ENCODE peak calls at places on chromosomes 13 and 19, in six cellular contexts. Q is trophoblast cell, I is astrocyte, A is fibroblast of lung, Z is mesenchymal stem cell, L is psoas muscle. E is an unnamed sample.

GRCh38 chr13:106597759-106598395 is 29.9 kb upstream of the ARGLU1 start:
- DNase-seq in Q (no peak), I (no peak), A (no peak), Z (no peak), L (no peak), E (no peak)

GRCh38 chr13:110723598-110723997 is 10.1 kb downstream of the ING1 start:
- DNase-seq in Q (no peak), I (no peak), A (no peak), Z (no peak), L (no peak), E (no peak)

GRCh38 chr13:63285426-63285825 is 1869.8 kb upstream of the PCDH20 start:
- DNase-seq in Q (no peak), I (no peak), A (no peak), Z (no peak), L (no peak), E (no peak)

GRCh38 chr13:20461481-20461859 is 64.2 kb downstream of the CRYL1 start:
- DNase-seq in Q (peak; percentile 3), I (peak; percentile 75), A (no peak), Z (peak; percentile 62), L (no peak), E (no peak)

GRCh38 chr13:68272652-68273051 is 1042.5 kb upstream of the PCDH9 start:
- DNase-seq in Q (no peak), I (no peak), A (no peak), Z (no peak), L (no peak), E (no peak)

GRCh38 chr13:74047925-74048324 is 86.3 kb downstream of the KLF12 start:
- DNase-seq in Q (peak; percentile 4), I (peak; percentile 31), A (no peak), Z (peak; percentile 18), L (no peak), E (no peak)

GRCh38 chr19:15264061-15264932 is 32.0 kb upstream of the EPHX3 start:
- DNase-seq in Q (peak; percentile 88), I (no peak), A (peak; percentile 79), Z (peak; percentile 73), L (peak; percentile 79), E (peak; percentile 92)

GRCh38 chr19:36488816-36489138 is 584 bp downstream of the ZNF566 start:
- DNase-seq in Q (no peak), I (no peak), A (peak; percentile 18), Z (no peak), L (peak; percentile 15), E (no peak)

GRCh38 chr13:101869553-101869952 is 417.1 kb downstream of the ITGBL1 start:
- DNase-seq in Q (peak; percentile 41), I (no peak), A (no peak), Z (peak; percentile 3), L (no peak), E (no peak)

GRCh38 chr19:58097783-58098681 is at the start of gene ZSCAN18:
- DNase-seq in Q (peak; percentile 100), I (peak; percentile 88), A (peak; percentile 96), Z (peak; percentile 97), L (peak; percentile 98), E (peak; percentile 99)

GRCh38 chr19:23310729-23311211 is 60.6 kb upstream of the ZNF724 start:
- DNase-seq in Q (peak; percentile 99), I (no peak), A (no peak), Z (no peak), L (no peak), E (no peak)

GRCh38 chr13:42574435-42575311 is 721 bp downstream of the TNFSF11 start:
- DNase-seq in Q (no peak), I (no peak), A (no peak), Z (peak; percentile 14), L (no peak), E (no peak)

GRCh38 chr19:56142087-56142787 is 1.1 kb downstream of the ZNF444 start:
- DNase-seq in Q (peak; percentile 100), I (no peak), A (no peak), Z (no peak), L (no peak), E (no peak)

GRCh38 chr19:17530586-17530985 is 19.1 kb downstream of the PGLS start:
- DNase-seq in Q (no peak), I (no peak), A (no peak), Z (no peak), L (no peak), E (peak; percentile 32)

GRCh38 chr19:1027953-1028902 is 1.8 kb downstream of the CNN2 start:
- DNase-seq in Q (peak; percentile 47), I (peak; percentile 89), A (peak; percentile 96), Z (peak; percentile 95), L (peak; percentile 71), E (peak; percentile 88)

GRCh38 chr13:30466358-30466714 is 600 bp upstream of the HMGB1 start:
- DNase-seq in Q (no peak), I (peak; percentile 24), A (no peak), Z (peak; percentile 62), L (no peak), E (no peak)

GRCh38 chr13:30607908-30608307 is 9.8 kb upstream of the USPL1 start:
- DNase-seq in Q (peak; percentile 92), I (no peak), A (no peak), Z (no peak), L (no peak), E (no peak)

DNA sequence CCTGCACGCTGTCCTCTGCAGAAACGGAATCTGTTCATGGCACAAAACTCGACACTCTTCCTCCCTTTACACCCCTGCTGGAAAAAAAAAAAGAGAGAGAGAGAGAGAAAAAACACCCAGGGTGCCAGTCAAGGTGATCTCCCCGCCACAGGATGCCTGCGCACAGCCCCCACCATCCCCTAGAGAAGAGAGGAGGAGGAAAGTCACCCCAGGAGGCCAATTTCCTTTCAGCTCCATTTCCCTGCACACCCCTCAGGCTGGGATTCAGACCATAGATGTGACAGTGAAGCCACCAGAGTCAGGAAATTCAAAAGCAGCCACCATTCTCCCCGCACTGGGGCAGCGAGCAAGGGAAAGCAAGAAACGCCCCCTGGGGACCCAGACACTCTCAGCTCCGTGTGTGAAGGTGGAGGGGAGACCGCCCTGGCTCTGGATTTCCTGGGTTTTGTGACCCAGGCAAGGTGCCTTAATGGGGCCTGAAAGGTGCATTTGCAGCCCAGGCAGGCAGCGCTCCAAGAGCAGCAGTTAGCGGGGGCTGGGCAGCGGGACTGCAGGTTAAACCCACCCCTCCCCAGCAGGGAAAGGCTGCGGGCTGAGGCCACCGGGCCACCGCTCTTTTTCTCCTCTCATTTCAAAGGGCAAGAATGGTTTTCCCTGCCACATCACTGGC is 84.0 kb upstream of the TM9SF2 start:
- DNase-seq in Q (no peak), I (no peak), A (no peak), Z (no peak), L (no peak), E (no peak)
- H3K27ac ChIP-seq in Q (no peak overlapping the region), I (no peak overlapping the region), A (no peak overlapping the region), Z (no peak overlapping the region), L (no peak overlapping the region), E (no peak overlapping the region)

DNA sequence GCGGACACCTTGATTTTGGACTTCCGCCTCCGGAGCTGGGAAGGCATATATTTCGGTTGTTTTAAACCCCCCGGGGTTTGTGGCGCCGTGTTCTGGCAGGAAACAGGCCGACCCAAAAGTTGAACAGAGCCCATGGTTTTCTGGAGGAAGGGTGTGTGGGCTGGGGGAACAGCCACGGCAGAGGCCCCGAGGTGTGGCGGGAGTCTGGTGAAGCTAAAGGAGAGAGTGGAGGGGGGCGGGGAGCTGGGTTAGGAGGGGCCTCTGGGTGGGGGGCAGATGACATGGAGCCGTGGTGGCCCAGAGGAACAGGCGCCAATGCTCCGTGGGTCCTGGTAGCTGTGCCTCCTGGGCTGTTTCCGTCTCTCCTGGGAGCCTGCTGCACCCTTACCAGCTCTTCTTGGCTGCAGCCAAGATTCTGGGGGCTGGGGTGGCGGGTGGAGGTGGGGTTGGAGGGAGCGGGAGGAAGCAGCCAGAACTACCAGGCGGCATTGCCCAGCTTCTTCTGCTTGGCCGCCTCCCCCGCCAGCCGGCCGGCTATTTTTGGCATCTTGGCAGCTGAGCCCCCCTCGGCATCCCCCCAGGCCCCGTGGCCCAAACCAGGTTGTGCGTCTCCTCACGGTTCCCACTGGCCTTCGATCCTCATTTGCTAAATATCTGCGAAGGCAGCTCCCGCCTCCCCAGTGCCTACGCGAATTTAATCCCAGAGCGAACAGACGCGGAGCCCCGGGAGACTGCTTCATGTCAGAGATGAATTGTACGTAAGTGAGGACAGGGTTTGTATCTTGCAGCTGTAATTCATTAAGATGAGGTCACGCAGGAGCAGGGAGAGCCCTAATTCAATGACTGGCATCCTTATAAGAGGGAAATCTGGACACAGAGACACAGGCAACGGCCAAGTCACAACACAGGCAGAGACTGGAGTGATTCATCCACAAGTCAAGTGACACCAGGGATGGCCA is 12.7 kb upstream of the PEAK3 start:
- DNase-seq in Q (no peak), I (peak; percentile 47), A (peak; percentile 55), Z (no peak), L (no peak), E (peak; percentile 63)
- H3K4me3 ChIP-seq in Q (no peak overlapping the region), I (no peak overlapping the region), A (no peak overlapping the region), Z (no peak overlapping the region), L (peak overlapping the region; percentile 45), E (no peak overlapping the region)

DNA sequence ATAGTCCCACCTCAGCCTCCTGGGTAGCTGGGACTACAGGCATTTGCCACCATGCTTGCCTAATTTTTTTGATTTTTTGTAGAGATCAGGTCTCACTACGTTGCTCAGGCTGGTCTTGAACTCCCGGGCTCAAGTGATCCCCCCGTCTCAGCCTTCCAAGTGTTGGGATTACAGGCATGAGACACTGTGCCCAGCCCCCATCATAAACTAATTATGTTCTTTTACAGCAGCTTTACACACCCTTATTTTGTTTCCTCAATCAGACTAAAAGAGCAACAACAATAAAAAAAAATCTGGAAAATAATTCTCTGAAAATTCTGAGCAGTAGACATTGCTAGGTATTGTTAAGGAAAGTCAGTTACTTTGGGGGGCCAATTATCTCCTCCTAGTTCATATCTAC is 35.7 kb downstream of the STARD13 start:
- DNase-seq in Q (no peak), I (no peak), A (no peak), Z (no peak), L (no peak), E (no peak)
- H3K27ac ChIP-seq in Q (no peak overlapping the region), I (peak overlapping the region; percentile 91), A (no peak overlapping the region), Z (peak overlapping the region; percentile 96), L (no peak overlapping the region), E (no peak overlapping the region)

GRCh38 chr13:57629821-57630235 is 1.7 kb upstream of the PCDH17 start:
- DNase-seq in Q (peak; percentile 15), I (peak; percentile 87), A (peak; percentile 93), Z (peak; percentile 97), L (peak; percentile 75), E (peak; percentile 88)
- H3K4me3 ChIP-seq in Q (peak overlapping the region; percentile 6), I (peak overlapping the region; percentile 73), A (peak overlapping the region; percentile 89), Z (peak overlapping the region; percentile 63), L (peak overlapping the region; percentile 67), E (peak overlapping the region; percentile 75)

GRCh38 chr13:33676045-33676699 is 141.8 kb upstream of the RFC3 start:
- DNase-seq in Q (no peak), I (no peak), A (peak; percentile 6), Z (no peak), L (no peak), E (no peak)
- H3K27ac ChIP-seq in Q (no peak overlapping the region), I (no peak overlapping the region), A (no peak overlapping the region), Z (no peak overlapping the region), L (peak overlapping the region; percentile 70), E (peak overlapping the region; percentile 63)

GRCh38 chr19:12806242-12807131 is at the start of gene RNASEH2A:
- DNase-seq in Q (peak; percentile 96), I (peak; percentile 80), A (peak; percentile 88), Z (peak; percentile 91), L (peak; percentile 91), E (peak; percentile 97)
- H3K4me3 ChIP-seq in Q (peak within 1 kb of the TSS; percentile 81), I (peak within 1 kb of the TSS; percentile 75), A (peak within 1 kb of the TSS; percentile 70), Z (peak within 1 kb of the TSS; percentile 75), L (peak within 1 kb of the TSS; percentile 81), E (peak within 1 kb of the TSS; percentile 27)

GRCh38 chr13:75739244-75739868 is 103.2 kb downstream of the LMO7 start:
- DNase-seq in Q (no peak), I (peak; percentile 27), A (no peak), Z (no peak), L (no peak), E (no peak)
- H3K27ac ChIP-seq in Q (no peak overlapping the region), I (no peak overlapping the region), A (no peak overlapping the region), Z (no peak overlapping the region), L (no peak overlapping the region), E (no peak overlapping the region)